ENCODE peak calls at places on chromosomes 3 and 15, in eight cellular contexts. R, O, J, G, P, E, K and A are unnamed samples.

GRCh38 chr15:48674876-48675275 is 29.4 kb upstream of the FBN1 start:
- DNase-seq in R (no peak), O (no peak), J (no peak), G (no peak), P (no peak), E (no peak), K (no peak), A (no peak)

GRCh38 chr15:63351170-63351569 is 30.5 kb downstream of the CA12 start:
- DNase-seq in R (no peak), O (no peak), J (no peak), G (no peak), P (no peak), E (no peak), K (peak), A (no peak)

GRCh38 chr15:67017318-67017717 is 48.1 kb upstream of the SMAD3 start:
- DNase-seq in R (no peak), O (no peak), J (no peak), G (no peak), P (no peak), E (no peak), K (no peak), A (no peak)

GRCh38 chr15:78457101-78457500 is 19.1 kb downstream of the IREB2 start:
- DNase-seq in R (no peak), O (peak), J (no peak), G (no peak), P (no peak), E (no peak), K (no peak), A (peak)

GRCh38 chr3:123369085-123369484 is 79.8 kb downstream of the ADCY5 start:
- DNase-seq in R (no peak), O (no peak), J (no peak), G (no peak), P (no peak), E (no peak), K (no peak), A (no peak)

GRCh38 chr15:61038387-61038786 is 190.7 kb downstream of the RORA start:
- DNase-seq in R (no peak), O (peak), J (no peak), G (no peak), P (no peak), E (no peak), K (peak), A (no peak)

GRCh38 chr3:57179580-57180410 is 14.6 kb upstream of the IL17RD start:
- DNase-seq in R (no peak), O (peak), J (no peak), G (no peak), P (no peak), E (no peak), K (no peak), A (peak)

GRCh38 chr3:161358488-161358887 is 12.8 kb downstream of the SPTSSB start:
- DNase-seq in R (no peak), O (no peak), J (no peak), G (no peak), P (no peak), E (no peak), K (no peak), A (no peak)

GRCh38 chr15:82875411-82876003 is 66.1 kb downstream of the WHAMM start:
- DNase-seq in R (no peak), O (peak), J (peak), G (no peak), P (no peak), E (no peak), K (no peak), A (peak)

GRCh38 chr15:97654677-97655076 is 305.8 kb upstream of the ARRDC4 start:
- DNase-seq in R (no peak), O (no peak), J (no peak), G (no peak), P (no peak), E (no peak), K (no peak), A (no peak)

GRCh38 chr15:25268166-25268565 is 170.7 kb downstream of the UBE3A start:
- DNase-seq in R (no peak), O (no peak), J (no peak), G (no peak), P (no peak), E (no peak), K (no peak), A (no peak)

GRCh38 chr15:57227899-57228298 is 148.4 kb upstream of the CGNL1 start:
- DNase-seq in R (no peak), O (no peak), J (no peak), G (no peak), P (no peak), E (no peak), K (no peak), A (no peak)

GRCh38 chr3:14769531-14770325 is 49.0 kb upstream of the FGD5 start:
- DNase-seq in R (peak), O (no peak), J (no peak), G (no peak), P (no peak), E (no peak), K (no peak), A (no peak)

GRCh38 chr15:57559875-57560274 is 31.8 kb upstream of the MYZAP start:
- DNase-seq in R (peak), O (peak), J (no peak), G (peak), P (peak), E (peak), K (peak), A (no peak)

GRCh38 chr3:118846176-118846575 is 188.5 kb downstream of the IGSF11 start:
- DNase-seq in R (no peak), O (no peak), J (no peak), G (no peak), P (no peak), E (no peak), K (no peak), A (no peak)

GRCh38 chr3:195352895-195353488 is 82.0 kb upstream of the XXYLT1 start:
- DNase-seq in R (no peak), O (peak), J (peak), G (no peak), P (no peak), E (no peak), K (no peak), A (peak)